ENCODE peak calls at places on chromosomes 4 and X, in five cellular contexts. Z is fibroblast of the aortic adventitia; Q is CD8-positive, alpha-beta T cell; C is psoas muscle; O is neural progenitor cell. R is an unnamed sample.

GRCh38 chrX:10633722-10634121 is 13.3 kb upstream of the MID1 start:
- DNase-seq in Z (peak), Q (no peak), C (peak), O (no peak), R (no peak)

GRCh38 chr4:150224896-150225591 is 146.8 kb downstream of the DCLK2 start:
- DNase-seq in Z (peak), Q (no peak), C (no peak), O (peak), R (no peak)

GRCh38 chrX:15838017-15838416 is 16.6 kb downstream of the AP1S2 start:
- DNase-seq in Z (no peak), Q (peak), C (no peak), O (peak), R (peak)

GRCh38 chrX:153879741-153880439 is 6.1 kb downstream of the L1CAM start:
- DNase-seq in Z (no peak), Q (no peak), C (no peak), O (no peak), R (no peak)

GRCh38 chrX:66674506-66674905 is 35.6 kb upstream of the EDA2R start:
- DNase-seq in Z (no peak), Q (no peak), C (no peak), O (no peak), R (no peak)

GRCh38 chr4:155604718-155605601 is 61.7 kb upstream of the GUCY1A1 start:
- DNase-seq in Z (peak), Q (no peak), C (no peak), O (no peak), R (no peak)

GRCh38 chrX:97096385-97096784 is 212.7 kb downstream of the RPA4 start:
- DNase-seq in Z (no peak), Q (no peak), C (no peak), O (no peak), R (no peak)

GRCh38 chr4:24471623-24472510 is 112.5 kb downstream of the DHX15 start:
- DNase-seq in Z (no peak), Q (no peak), C (peak), O (peak), R (peak)

GRCh38 chr4:76723916-76724315 is 174.0 kb downstream of the SOWAHB start:
- DNase-seq in Z (peak), Q (no peak), C (no peak), O (peak), R (no peak)

GRCh38 chr4:64539234-64539849 is 130.1 kb upstream of the TECRL start:
- DNase-seq in Z (peak), Q (no peak), C (no peak), O (peak), R (peak)

GRCh38 chrX:151753313-151754041 is 18.9 kb downstream of the CNGA2 start:
- DNase-seq in Z (peak), Q (no peak), C (peak), O (peak), R (peak)

GRCh38 chr4:3091464-3091863 is 17.0 kb downstream of the HTT start:
- DNase-seq in Z (no peak), Q (no peak), C (no peak), O (no peak), R (no peak)

DNA sequence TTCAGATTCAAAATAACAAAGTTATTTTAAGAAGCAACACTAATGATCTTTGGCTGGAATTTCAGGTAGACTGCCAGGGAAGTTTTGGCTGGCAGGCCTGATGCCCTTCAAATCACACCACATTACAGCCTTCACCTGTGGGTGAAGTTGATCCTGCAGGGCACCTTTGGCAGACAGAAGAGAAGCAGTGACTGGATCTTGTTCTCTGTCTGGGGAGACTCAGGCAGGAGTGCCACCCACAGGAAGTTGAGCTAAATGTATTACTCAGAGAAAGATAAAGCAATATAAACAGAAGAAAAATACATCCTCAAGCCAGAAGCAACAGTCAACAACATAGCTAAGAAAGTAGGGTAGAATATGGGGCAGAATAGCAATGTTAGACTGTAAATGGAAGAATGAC is 12.8 kb upstream of the CFAP299 start:
- DNase-seq in Z (peak), Q (no peak), C (no peak), O (no peak), R (no peak)
- TF ChIP-seq CTCF in Z (peak), Q (no peak), C (no peak), O (no peak), R (no peak)

GRCh38 chr4:16710198-16710597 is 188.2 kb downstream of the LDB2 start:
- DNase-seq in Z (no peak), Q (no peak), C (no peak), O (no peak), R (no peak)

GRCh38 chr4:16717266-16717970 is 181.0 kb downstream of the LDB2 start:
- DNase-seq in Z (peak), Q (no peak), C (no peak), O (no peak), R (no peak)

GRCh38 chr4:16713271-16713670 is 185.2 kb downstream of the LDB2 start:
- DNase-seq in Z (peak), Q (no peak), C (no peak), O (no peak), R (no peak)

GRCh38 chr4:16715482-16715881 is 183.0 kb downstream of the LDB2 start:
- DNase-seq in Z (peak), Q (no peak), C (no peak), O (no peak), R (no peak)

GRCh38 chr4:16714191-16714590 is 184.3 kb downstream of the LDB2 start:
- DNase-seq in Z (no peak), Q (no peak), C (no peak), O (no peak), R (no peak)
- TF ChIP-seq CTCF in Z (no peak), Q (no peak), C (no peak), O (no peak), R (no peak)

GRCh38 chr4:16752150-16752549 is 146.3 kb downstream of the LDB2 start:
- DNase-seq in Z (peak), Q (no peak), C (no peak), O (no peak), R (no peak)
- TF ChIP-seq CTCF in Z (peak), Q (no peak), C (no peak), O (peak), R (no peak)

DNA sequence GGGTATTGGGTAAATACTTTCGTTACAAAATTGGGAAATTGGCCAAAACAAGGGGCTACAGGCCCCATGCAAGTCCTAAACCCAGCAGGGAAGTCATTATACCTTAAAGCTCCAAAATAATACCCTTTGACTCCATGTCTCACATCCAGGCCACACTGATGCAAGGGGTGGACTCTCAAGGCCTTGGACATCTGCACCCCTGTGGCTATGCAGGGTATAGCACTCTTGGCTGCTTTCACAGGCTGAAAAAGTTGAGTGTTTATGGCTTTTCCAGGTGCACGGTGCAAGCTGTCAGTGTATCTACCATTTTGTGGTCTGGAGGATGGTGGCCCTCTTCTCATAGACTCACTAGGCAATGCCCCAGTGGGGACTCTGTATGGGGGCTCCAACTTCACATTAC is 326.5 kb downstream of the TEX13C start:
- DNase-seq in Z (no peak), Q (no peak), C (no peak), O (no peak), R (no peak)
- TF ChIP-seq CTCF in Z (peak), Q (no peak), C (no peak), O (peak), R (no peak)

DNA sequence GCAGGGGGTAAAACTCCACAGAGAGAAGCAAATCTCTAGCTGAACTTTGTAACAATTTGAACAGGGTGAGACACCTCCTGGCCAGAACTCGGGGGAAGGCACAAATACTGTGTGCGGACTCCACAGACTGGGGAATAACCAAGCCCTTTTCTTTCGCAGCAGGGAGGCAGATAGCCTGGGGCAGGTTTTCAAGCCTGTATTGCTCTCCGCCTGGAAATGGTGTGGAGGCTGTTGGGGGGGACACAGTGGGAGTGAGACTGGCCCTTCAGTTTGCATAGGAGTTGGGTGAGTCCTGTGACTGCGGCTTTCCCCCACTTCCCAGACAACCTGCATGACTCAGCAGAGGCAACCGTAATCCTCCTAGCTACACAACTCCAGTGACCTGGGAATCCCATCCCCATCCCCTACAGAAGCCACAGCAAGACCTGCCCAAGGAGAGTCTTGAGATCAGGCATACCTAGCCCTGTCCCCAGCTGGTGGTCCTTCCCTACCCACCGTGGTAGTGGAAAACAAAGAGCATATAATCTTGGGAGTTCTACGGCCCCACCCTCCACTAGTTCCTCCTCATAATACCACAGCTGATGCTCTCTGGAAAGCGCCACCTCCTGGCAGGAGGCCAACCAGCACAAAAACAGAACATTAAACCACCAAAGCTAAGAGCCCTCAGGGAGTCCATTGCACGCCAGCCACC is 12.9 kb upstream of the SMPX start:
- DNase-seq in Z (no peak), Q (no peak), C (no peak), O (no peak), R (no peak)
- TF ChIP-seq CTCF in Z (no peak), Q (no peak), C (no peak), O (peak), R (no peak)

DNA sequence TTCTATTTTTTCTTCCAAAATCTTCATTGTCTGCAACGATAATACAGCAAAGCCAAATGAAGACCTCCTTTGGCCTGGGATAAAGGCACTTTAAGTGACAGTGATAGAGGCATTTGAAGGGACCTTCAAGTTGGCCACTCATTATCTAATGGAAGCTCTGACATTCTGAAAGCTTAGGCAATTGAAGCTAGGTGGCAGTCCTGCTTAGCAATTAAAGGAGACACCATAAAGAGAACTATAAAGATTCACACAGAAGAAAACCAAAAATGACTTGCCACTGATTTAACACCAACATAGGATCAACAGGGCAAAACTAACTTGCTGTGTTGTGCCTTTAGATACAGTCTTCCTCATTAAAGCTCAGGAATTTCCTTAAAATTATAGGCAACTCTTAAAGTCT is 103.3 kb upstream of the TSPAN7 start:
- DNase-seq in Z (no peak), Q (no peak), C (no peak), O (no peak), R (no peak)
- TF ChIP-seq CTCF in Z (no peak), Q (no peak), C (peak), O (peak), R (no peak)

GRCh38 chr4:139890810-139891209 is 225.2 kb downstream of the MGST2 start:
- DNase-seq in Z (peak), Q (no peak), C (no peak), O (no peak), R (no peak)

GRCh38 chr4:139889194-139889762 is 223.7 kb downstream of the MGST2 start:
- DNase-seq in Z (no peak), Q (no peak), C (no peak), O (no peak), R (no peak)

GRCh38 chr4:139889901-139890300 is 224.3 kb downstream of the MGST2 start:
- DNase-seq in Z (no peak), Q (no peak), C (no peak), O (no peak), R (no peak)

GRCh38 chr4:139896242-139896752 is 230.7 kb downstream of the MGST2 start:
- DNase-seq in Z (no peak), Q (no peak), C (no peak), O (no peak), R (no peak)

DNA sequence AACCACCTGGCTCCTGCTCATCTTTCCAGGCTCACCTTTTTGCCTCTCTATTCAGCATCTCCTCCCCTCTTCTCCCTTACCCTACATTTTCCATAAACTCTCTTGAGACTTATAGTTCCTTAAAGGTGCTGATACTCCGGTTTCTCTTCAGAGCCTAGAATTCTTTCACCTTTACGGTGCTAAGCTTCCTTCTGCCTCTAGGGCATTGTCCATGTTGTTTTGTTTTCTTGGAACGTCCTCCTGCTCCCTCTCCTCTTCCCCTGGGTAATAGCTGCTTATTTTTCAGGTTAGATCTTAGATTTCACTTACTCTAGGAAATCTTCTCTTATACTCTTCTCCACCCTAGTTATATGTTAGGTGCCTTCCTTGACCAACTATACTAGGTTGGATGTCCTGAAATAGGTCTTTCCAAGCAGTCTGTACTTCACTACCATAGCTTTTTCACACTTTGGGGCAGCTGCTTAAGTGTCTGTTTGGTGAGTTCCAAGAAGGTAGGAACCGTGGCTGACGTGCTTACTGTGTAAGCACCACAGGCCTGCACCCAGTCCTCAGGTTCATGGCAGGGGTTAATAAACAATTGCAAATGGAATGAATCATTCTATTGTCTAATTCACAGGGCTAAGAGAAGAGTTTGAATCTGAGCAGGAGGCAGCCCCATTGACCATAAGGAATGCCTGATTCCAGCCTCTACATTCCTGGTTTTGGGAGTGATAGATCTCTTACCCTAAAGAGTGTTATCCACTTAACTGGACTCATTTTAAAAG is 227.5 kb downstream of the MGST2 start:
- DNase-seq in Z (peak), Q (no peak), C (no peak), O (no peak), R (no peak)
- TF ChIP-seq CTCF in Z (no peak), Q (no peak), C (no peak), O (no peak), R (no peak)

DNA sequence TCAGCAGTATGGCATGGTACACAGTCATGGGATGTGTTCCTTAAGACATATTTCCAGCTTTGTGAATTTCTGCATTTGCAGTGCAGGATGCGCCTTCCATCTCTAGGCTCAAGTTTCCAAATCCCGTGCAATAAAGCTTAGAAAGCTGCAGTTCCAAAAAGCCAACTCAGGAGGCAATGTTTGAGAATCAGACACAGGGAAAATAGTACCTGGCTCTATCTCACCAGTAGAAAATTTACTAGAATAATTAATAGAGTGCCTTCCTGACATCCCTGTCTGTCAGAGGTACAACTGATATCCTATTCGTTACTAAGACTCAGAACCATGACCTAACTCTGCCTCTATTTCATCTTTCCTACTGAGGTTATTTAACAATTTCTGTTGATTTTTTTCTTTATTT is 1333.0 kb downstream of the PCDH19 start:
- DNase-seq in Z (no peak), Q (no peak), C (no peak), O (no peak), R (no peak)
- TF ChIP-seq CTCF in Z (no peak), Q (no peak), C (no peak), O (peak), R (no peak)

DNA sequence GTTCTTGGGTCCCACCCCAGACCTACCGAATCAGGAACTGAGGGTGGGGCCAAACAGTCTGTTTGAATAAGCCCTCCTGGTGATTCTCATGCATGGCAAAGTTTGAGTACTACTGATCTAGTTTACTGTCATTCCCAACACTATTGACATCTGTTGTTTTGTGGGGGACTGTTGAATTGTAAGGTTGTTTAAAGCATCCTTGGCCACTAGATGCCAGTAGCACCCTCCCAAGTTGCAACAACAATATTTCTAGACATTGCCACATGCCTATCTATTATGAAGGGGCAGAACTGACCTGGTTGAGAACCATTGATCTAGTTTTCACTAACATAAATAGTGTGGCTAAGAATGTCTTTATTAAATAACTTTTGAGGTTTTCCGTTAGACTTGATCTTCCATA is 15.1 kb downstream of the TAF9B start:
- DNase-seq in Z (peak), Q (no peak), C (no peak), O (no peak), R (no peak)
- TF ChIP-seq CTCF in Z (no peak), Q (no peak), C (no peak), O (peak), R (no peak)